ENCODE peak calls at places on chromosomes 16 and 17, in seven cellular contexts. C, V, Q, U, X, D and W are unnamed samples.

GRCh38 chr16:85221810-85222150 is 109.5 kb upstream of the CIBAR2 start:
- DNase-seq in X (no peak), D (no peak), U (no peak), V (no peak), Q (no peak), C (no peak), W (no peak)

GRCh38 chr17:51298508-51299371 is 38.4 kb downstream of the UTP18 start:
- DNase-seq in C (no peak), X (no peak), V (no peak), Q (no peak), U (peak; percentile 41), D (peak; percentile 68), W (no peak)

GRCh38 chr16:1156983-1157638 is 4.2 kb downstream of the CACNA1H start:
- DNase-seq in Q (no peak), X (no peak), C (no peak), V (no peak), U (no peak), D (no peak), W (no peak)

GRCh38 chr17:20156196-20157077 is 147.3 kb downstream of the SPECC1 start:
- DNase-seq in C (no peak), U (peak; percentile 11), X (peak; percentile 86), D (peak; percentile 84), Q (no peak), V (no peak), W (peak; percentile 59)

GRCh38 chr16:4679854-4680636 is 13.3 kb upstream of the NUDT16L1 start:
- DNase-seq in D (peak; percentile 91), X (no peak), Q (peak; percentile 77), V (peak; percentile 74), U (no peak), C (no peak), W (peak; percentile 88)

GRCh38 chr17:41869426-41869825 is 4.2 kb upstream of the KLHL11 start:
- DNase-seq in C (no peak), D (no peak), Q (peak; percentile 76), U (no peak), V (no peak), X (no peak), W (peak; percentile 40)

GRCh38 chr17:40110457-40110856 is 10.1 kb upstream of the NR1D1 start:
- DNase-seq in V (no peak), U (no peak), C (no peak), D (no peak), X (peak; percentile 88), Q (no peak), W (no peak)

GRCh38 chr17:17109896-17110295 is 67.6 kb downstream of the MPRIP start:
- DNase-seq in V (no peak), X (peak; percentile 93), D (no peak), C (no peak), U (no peak), Q (no peak), W (peak; percentile 75)

GRCh38 chr16:28876016-28876659 is 2.1 kb upstream of the ATP2A1 start:
- DNase-seq in Q (no peak), X (no peak), C (no peak), U (no peak), V (no peak), D (no peak), W (no peak)

GRCh38 chr16:30934827-30935557 is 11.6 kb downstream of the FBXL19 start:
- DNase-seq in X (peak; percentile 88), C (no peak), U (no peak), D (peak; percentile 43), Q (no peak), V (no peak), W (no peak)

GRCh38 chr17:9226130-9226793 is 205.0 kb downstream of the NTN1 start:
- DNase-seq in U (no peak), D (no peak), V (no peak), Q (no peak), X (no peak), C (no peak), W (no peak)

GRCh38 chr17:47719411-47720152 is 13.5 kb upstream of the TBX21 start:
- DNase-seq in U (no peak), Q (no peak), X (no peak), C (no peak), V (no peak), D (peak; percentile 92), W (no peak)

GRCh38 chr17:76702941-76703637 is 7.7 kb downstream of the MXRA7 start:
- DNase-seq in C (no peak), X (no peak), Q (no peak), D (no peak), V (no peak), U (no peak), W (no peak)

GRCh38 chr16:19583665-19584300 is 28.3 kb downstream of the VPS35L start:
- DNase-seq in D (peak; percentile 58), C (peak; percentile 23), V (no peak), U (peak; percentile 10), Q (no peak), X (no peak), W (no peak)

GRCh38 chr16:70796301-70796700 is 4.7 kb downstream of the VAC14 start:
- DNase-seq in D (no peak), U (no peak), Q (no peak), V (no peak), C (no peak), X (no peak), W (no peak)

GRCh38 chr16:19601083-19601976 is 45.8 kb downstream of the VPS35L start:
- DNase-seq in X (no peak), V (no peak), D (peak; percentile 47), C (peak; percentile 24), U (peak; percentile 59), Q (no peak), W (no peak)

GRCh38 chr16:50366126-50366525 is 2.7 kb downstream of the BRD7 start:
- DNase-seq in X (no peak), U (no peak), D (no peak), C (no peak), Q (no peak), V (no peak), W (no peak)

GRCh38 chr16:22291860-22292692 is 5.1 kb upstream of the POLR3E start:
- DNase-seq in V (no peak), D (no peak), Q (no peak), X (no peak), U (no peak), C (no peak), W (no peak)

GRCh38 chr16:19595043-19595767 is 39.7 kb downstream of the VPS35L start:
- DNase-seq in V (no peak), U (no peak), D (peak; percentile 76), C (no peak), X (no peak), Q (no peak), W (peak; percentile 29)

GRCh38 chr17:53353919-53354351 is 468.8 kb upstream of the KIF2B start:
- DNase-seq in C (peak; percentile 79), Q (peak; percentile 13), U (peak; percentile 70), D (peak; percentile 47), V (no peak), X (no peak), W (no peak)

GRCh38 chr16:1310832-1311200 is 1.4 kb downstream of the UBE2I start:
- DNase-seq in U (no peak), V (no peak), D (no peak), Q (no peak), C (no peak), X (no peak), W (no peak)

GRCh38 chr17:58960068-58960467 is 146.6 kb downstream of the TRIM37 start:
- DNase-seq in V (no peak), X (no peak), D (peak; percentile 87), Q (peak; percentile 91), U (no peak), C (no peak), W (peak; percentile 36)

GRCh38 chr16:69314534-69314933 is 3.4 kb downstream of the VPS4A start:
- DNase-seq in X (peak; percentile 75), D (no peak), U (no peak), C (no peak), Q (no peak), V (no peak), W (no peak)